ENCODE peak calls at places on chromosomes 5 and 9, in seven cellular contexts. One of them, this sample, is unnamed.

GRCh38 chr5:15234366-15234765 is 265.6 kb upstream of the FBXL7 start:
- DNase-seq in choroid plexus epithelial cell: peak; percentile 88
- DNase-seq in foreskin melanocyte: no peak
- DNase-seq in kidney tubule cell: peak; percentile 9
- DNase-seq in aorta: no peak
- DNase-seq in NCI-H2171 treated with DMSO at 0.1 percent for 48 hours: no peak
- DNase-seq in pulmonary artery endothelial cell: no peak
- DNase-seq in this sample: no peak

GRCh38 chr9:88258587-88258986 is 120.3 kb upstream of the SPATA31C2 start:
- DNase-seq in choroid plexus epithelial cell: no peak
- DNase-seq in foreskin melanocyte: no peak
- DNase-seq in kidney tubule cell: peak; percentile 79
- DNase-seq in aorta: peak; percentile 88
- DNase-seq in NCI-H2171 treated with DMSO at 0.1 percent for 48 hours: no peak
- DNase-seq in pulmonary artery endothelial cell: no peak
- DNase-seq in this sample: peak; percentile 28

GRCh38 chr5:74833537-74834266 is 32.5 kb downstream of the FAM169A start:
- DNase-seq in choroid plexus epithelial cell: no peak
- DNase-seq in foreskin melanocyte: no peak
- DNase-seq in kidney tubule cell: no peak
- DNase-seq in aorta: no peak
- DNase-seq in NCI-H2171 treated with DMSO at 0.1 percent for 48 hours: no peak
- DNase-seq in pulmonary artery endothelial cell: no peak
- DNase-seq in this sample: no peak

GRCh38 chr9:124202447-124202971 is 55.2 kb upstream of the NEK6 start:
- DNase-seq in choroid plexus epithelial cell: peak; percentile 26
- DNase-seq in foreskin melanocyte: no peak
- DNase-seq in kidney tubule cell: no peak
- DNase-seq in aorta: no peak
- DNase-seq in NCI-H2171 treated with DMSO at 0.1 percent for 48 hours: no peak
- DNase-seq in pulmonary artery endothelial cell: no peak
- DNase-seq in this sample: peak; percentile 57

GRCh38 chr9:137387034-137387890 is 35.7 kb downstream of the EXD3 start:
- DNase-seq in choroid plexus epithelial cell: peak; percentile 42
- DNase-seq in foreskin melanocyte: peak; percentile 37
- DNase-seq in kidney tubule cell: no peak
- DNase-seq in aorta: no peak
- DNase-seq in NCI-H2171 treated with DMSO at 0.1 percent for 48 hours: no peak
- DNase-seq in pulmonary artery endothelial cell: peak; percentile 33
- DNase-seq in this sample: no peak

GRCh38 chr5:122154910-122155309 is 25.6 kb downstream of the ZNF474 start:
- DNase-seq in choroid plexus epithelial cell: peak; percentile 97
- DNase-seq in foreskin melanocyte: no peak
- DNase-seq in kidney tubule cell: peak; percentile 45
- DNase-seq in aorta: peak; percentile 80
- DNase-seq in NCI-H2171 treated with DMSO at 0.1 percent for 48 hours: no peak
- DNase-seq in pulmonary artery endothelial cell: peak; percentile 1
- DNase-seq in this sample: peak; percentile 96

GRCh38 chr9:125428060-125428481 is 166.4 kb downstream of the GAPVD1 start:
- DNase-seq in choroid plexus epithelial cell: peak; percentile 15
- DNase-seq in foreskin melanocyte: no peak
- DNase-seq in kidney tubule cell: peak; percentile 35
- DNase-seq in aorta: no peak
- DNase-seq in NCI-H2171 treated with DMSO at 0.1 percent for 48 hours: no peak
- DNase-seq in pulmonary artery endothelial cell: no peak
- DNase-seq in this sample: no peak

GRCh38 chr9:14813336-14814020 is 90.9 kb upstream of the CER1 start:
- DNase-seq in choroid plexus epithelial cell: peak; percentile 60
- DNase-seq in foreskin melanocyte: no peak
- DNase-seq in kidney tubule cell: no peak
- DNase-seq in aorta: no peak
- DNase-seq in NCI-H2171 treated with DMSO at 0.1 percent for 48 hours: no peak
- DNase-seq in pulmonary artery endothelial cell: no peak
- DNase-seq in this sample: no peak

GRCh38 chr9:121698627-121699270 is 47.3 kb downstream of the DAB2IP start:
- DNase-seq in choroid plexus epithelial cell: peak; percentile 21
- DNase-seq in foreskin melanocyte: no peak
- DNase-seq in kidney tubule cell: no peak
- DNase-seq in aorta: no peak
- DNase-seq in NCI-H2171 treated with DMSO at 0.1 percent for 48 hours: peak; percentile 6
- DNase-seq in pulmonary artery endothelial cell: no peak
- DNase-seq in this sample: no peak

GRCh38 chr9:75996726-75997125 is 106.3 kb downstream of the PCSK5 start:
- DNase-seq in choroid plexus epithelial cell: no peak
- DNase-seq in foreskin melanocyte: no peak
- DNase-seq in kidney tubule cell: peak; percentile 23
- DNase-seq in aorta: no peak
- DNase-seq in NCI-H2171 treated with DMSO at 0.1 percent for 48 hours: no peak
- DNase-seq in pulmonary artery endothelial cell: no peak
- DNase-seq in this sample: no peak

GRCh38 chr5:123035950-123036390 is 555 bp downstream of the PPIC start:
- DNase-seq in choroid plexus epithelial cell: peak; percentile 39
- DNase-seq in foreskin melanocyte: peak; percentile 15
- DNase-seq in kidney tubule cell: peak; percentile 73
- DNase-seq in aorta: peak; percentile 90
- DNase-seq in NCI-H2171 treated with DMSO at 0.1 percent for 48 hours: no peak
- DNase-seq in pulmonary artery endothelial cell: no peak
- DNase-seq in this sample: peak; percentile 57

GRCh38 chr5:168734657-168735344 is 155.6 kb upstream of the PANK3 start:
- DNase-seq in choroid plexus epithelial cell: peak; percentile 16
- DNase-seq in foreskin melanocyte: no peak
- DNase-seq in kidney tubule cell: no peak
- DNase-seq in aorta: peak; percentile 91
- DNase-seq in NCI-H2171 treated with DMSO at 0.1 percent for 48 hours: peak; percentile 55
- DNase-seq in pulmonary artery endothelial cell: no peak
- DNase-seq in this sample: peak; percentile 8

This sample was measured in mesenchymal stem cell.